ENCODE peak calls at places on chromosomes 11 and 22, in seven cellular contexts. U is HEK293T; W is A172; M is stimulated activated naive CD8-positive, alpha-beta T cell treated with anti-CD3 and anti-CD28 coated beads, Interleukin-15, Interleukin-2, amounts not matched to agents 100 U/mL and 50 U/mL, for 24 hours; I is pancreas; L is 8988T; D is astrocyte of the cerebellum. Y is an unnamed sample.

GRCh38 chr11:116879789-116880402 is 42.5 kb upstream of the APOA1 start:
- DNase-seq in U (peak; percentile 66), W (peak; percentile 35), M (no peak), I (no peak), L (no peak), D (peak; percentile 73), Y (peak; percentile 62)

GRCh38 chr11:19669511-19669910 is 43.1 kb upstream of the NAV2 start:
- DNase-seq in U (no peak), W (no peak), M (no peak), I (no peak), L (no peak), D (no peak), Y (no peak)

GRCh38 chr11:85874265-85874664 is 19.1 kb downstream of the CCDC83 start:
- DNase-seq in U (no peak), W (no peak), M (no peak), I (no peak), L (no peak), D (no peak), Y (no peak)

GRCh38 chr11:108654994-108655631 is 9.8 kb upstream of the DDX10 start:
- DNase-seq in U (peak; percentile 54), W (peak; percentile 39), M (peak; percentile 45), I (peak; percentile 24), L (no peak), D (peak; percentile 44), Y (peak; percentile 69)

GRCh38 chr22:46054091-46054877 is 77.3 kb upstream of the WNT7B start:
- DNase-seq in U (peak; percentile 73), W (peak; percentile 61), M (peak; percentile 53), I (peak; percentile 57), L (no peak), D (no peak), Y (peak; percentile 65)

GRCh38 chr11:74311352-74311926 is at the start of gene P4HA3:
- DNase-seq in U (peak; percentile 90), W (no peak), M (peak; percentile 70), I (peak; percentile 64), L (peak; percentile 81), D (no peak), Y (peak; percentile 30)

GRCh38 chr22:27105142-27106025 is 448.0 kb downstream of the MIAT start:
- DNase-seq in U (no peak), W (peak; percentile 43), M (no peak), I (no peak), L (no peak), D (peak; percentile 89), Y (no peak)

GRCh38 chr11:115462004-115462541 is 42.1 kb downstream of the CADM1 start:
- DNase-seq in U (no peak), W (no peak), M (no peak), I (peak; percentile 8), L (no peak), D (no peak), Y (peak; percentile 54)

GRCh38 chr11:27514558-27514957 is 8.0 kb upstream of the LIN7C start:
- DNase-seq in U (no peak), W (peak; percentile 85), M (no peak), I (no peak), L (no peak), D (peak; percentile 82), Y (no peak)

GRCh38 chr22:36644333-36644757 is 59.2 kb downstream of the CACNG2 start:
- DNase-seq in U (peak; percentile 68), W (peak; percentile 89), M (peak; percentile 17), I (peak; percentile 66), L (no peak), D (peak; percentile 92), Y (peak; percentile 92)

GRCh38 chr11:2924821-2925675 is 4.2 kb downstream of the PHLDA2 start:
- DNase-seq in U (no peak), W (no peak), M (no peak), I (no peak), L (peak; percentile 66), D (no peak), Y (no peak)

GRCh38 chr22:40679964-40680818 is 907 bp downstream of the MCHR1 start:
- DNase-seq in U (no peak), W (no peak), M (no peak), I (no peak), L (no peak), D (no peak), Y (no peak)

GRCh38 chr22:21918466-21919185 is 34.0 kb downstream of the PPM1F start:
- DNase-seq in U (no peak), W (no peak), M (no peak), I (no peak), L (no peak), D (no peak), Y (no peak)

GRCh38 chr22:24326266-24326665 is 55.6 kb downstream of the SPECC1L start:
- DNase-seq in U (no peak), W (no peak), M (no peak), I (no peak), L (no peak), D (no peak), Y (no peak)

GRCh38 chr22:39446239-39446721 is 10.5 kb upstream of the MGAT3 start:
- DNase-seq in U (no peak), W (no peak), M (no peak), I (no peak), L (no peak), D (no peak), Y (no peak)

GRCh38 chr11:12768731-12769673 is 94.8 kb downstream of the TEAD1 start:
- DNase-seq in U (no peak), W (no peak), M (no peak), I (no peak), L (no peak), D (no peak), Y (no peak)

GRCh38 chr22:35547993-35548761 is 7.5 kb downstream of the RASD2 start:
- DNase-seq in U (peak; percentile 43), W (no peak), M (no peak), I (no peak), L (peak; percentile 53), D (no peak), Y (no peak)

GRCh38 chr22:27223317-27224177 is 566.2 kb downstream of the MIAT start:
- DNase-seq in U (no peak), W (peak; percentile 89), M (no peak), I (no peak), L (no peak), D (peak; percentile 81), Y (peak; percentile 81)

GRCh38 chr22:31583861-31584485 is 78.0 kb downstream of the PISD start:
- DNase-seq in U (no peak), W (no peak), M (no peak), I (no peak), L (no peak), D (no peak), Y (peak; percentile 24)